ENCODE peak calls at places on chromosomes 11 and 22, in four cellular contexts. X is K562, F is HCT116, G is SK-N-SH. Y is an unnamed sample.

GRCh38 chr11:14417186-14417585 is 58.2 kb upstream of the RRAS2 start:
- DNase-seq in X (no peak), F (no peak), G (no peak), Y (no peak)

GRCh38 chr22:43213066-43213465 is 26.1 kb upstream of the TTLL12 start:
- DNase-seq in X (peak), F (no peak), G (no peak), Y (no peak)

GRCh38 chr11:117830072-117830471 is 5.5 kb upstream of the FXYD2 start:
- DNase-seq in X (no peak), F (no peak), G (no peak), Y (no peak)

GRCh38 chr22:50118557-50119168 is 28.9 kb downstream of the MOV10L1 start:
- DNase-seq in X (peak), F (no peak), G (no peak), Y (no peak)

GRCh38 chr11:122101625-122102291 is 14.3 kb downstream of the BLID start:
- DNase-seq in X (no peak), F (no peak), G (peak), Y (peak)

GRCh38 chr22:31289335-31289734 is 3.0 kb downstream of the PIK3IP1 start:
- DNase-seq in X (no peak), F (no peak), G (no peak), Y (no peak)

GRCh38 chr22:27666272-27666997 is 135.1 kb downstream of the MN1 start:
- DNase-seq in X (no peak), F (no peak), G (no peak), Y (no peak)

GRCh38 chr11:85718991-85719807 is 33.2 kb upstream of the CCDC89 start:
- DNase-seq in X (no peak), F (peak), G (no peak), Y (peak)

GRCh38 chr11:61325649-61326414 is 7.1 kb downstream of the DDB1 start:
- DNase-seq in X (no peak), F (no peak), G (no peak), Y (no peak)

GRCh38 chr11:106523921-106524320 is 446.5 kb downstream of the AASDHPPT start:
- DNase-seq in X (no peak), F (no peak), G (no peak), Y (no peak)

GRCh38 chr11:121482231-121483129 is 29.7 kb upstream of the SORL1-AS1 start:
- DNase-seq in X (no peak), F (no peak), G (no peak), Y (no peak)

GRCh38 chr22:20408891-20409290 is 14.9 kb downstream of the ZNF74 start:
- DNase-seq in X (no peak), F (no peak), G (no peak), Y (no peak)

GRCh38 chr11:76208829-76209670 is 2.7 kb upstream of the WNT11 start:
- DNase-seq in X (no peak), F (no peak), G (peak), Y (peak)

GRCh38 chr22:28029201-28029948 is 110.3 kb upstream of the PITPNB start:
- DNase-seq in X (no peak), F (no peak), G (peak), Y (peak)

GRCh38 chr22:46073683-46074504 is 76.4 kb upstream of the PPARA start:
- DNase-seq in X (no peak), F (no peak), G (no peak), Y (no peak)

GRCh38 chr11:34461215-34461614 is 22.5 kb downstream of the CAT start:
- DNase-seq in X (no peak), F (no peak), G (no peak), Y (no peak)

GRCh38 chr11:34457607-34458006 is 18.9 kb downstream of the CAT start:
- DNase-seq in X (no peak), F (no peak), G (no peak), Y (no peak)

GRCh38 chr11:34460335-34460734 is 21.6 kb downstream of the CAT start:
- DNase-seq in X (no peak), F (no peak), G (no peak), Y (no peak)

GRCh38 chr11:34459507-34460162 is 20.9 kb downstream of the CAT start:
- DNase-seq in X (no peak), F (no peak), G (no peak), Y (no peak)

DNA sequence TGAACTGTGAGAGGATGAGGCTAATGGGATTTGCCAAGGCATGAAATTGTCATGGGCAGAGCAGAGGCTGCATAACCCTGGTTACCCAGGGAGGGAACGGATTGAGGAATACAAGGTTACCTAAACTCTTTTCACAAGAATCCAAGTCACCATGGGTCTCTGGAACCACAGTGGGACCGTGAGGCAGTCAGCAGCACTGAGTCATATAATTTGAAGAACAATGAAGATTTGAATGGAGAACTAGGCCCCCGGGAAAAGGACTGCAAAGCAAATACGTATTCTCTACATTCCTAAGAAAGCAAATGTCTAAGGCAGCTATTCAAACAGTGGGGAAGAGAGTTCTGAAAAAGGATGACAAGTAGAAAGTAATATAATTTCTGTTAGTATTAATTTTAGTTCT is 19.8 kb downstream of the CAT start:
- DNase-seq in X (no peak), F (no peak), G (no peak), Y (no peak)
- TF ChIP-seq JUND in X (no peak), F (no peak), G (no peak), Y (no peak)

DNA sequence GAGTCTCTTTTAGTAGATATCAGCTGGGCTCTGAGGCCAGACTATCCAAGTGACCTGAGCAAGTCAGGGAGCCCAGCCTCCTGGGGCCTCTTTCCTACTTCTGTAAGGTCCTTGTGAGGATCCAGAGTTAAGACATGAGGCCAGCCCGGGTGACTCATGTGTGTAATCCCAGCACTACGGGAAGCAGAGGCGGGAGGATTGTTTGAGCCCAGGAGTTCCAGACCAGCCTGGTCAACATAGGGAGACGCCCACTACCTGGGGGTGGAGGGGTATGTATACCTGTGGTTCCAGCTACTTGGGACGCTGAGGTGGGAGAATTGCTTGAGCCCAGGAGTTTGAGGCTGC is 36.9 kb upstream of the POLA2 start:
- DNase-seq in X (peak), F (peak), G (no peak), Y (no peak)
- TF ChIP-seq JUND in X (peak), F (peak), G (no peak), Y (no peak)

GRCh38 chr11:91947215-91947614 is 277.4 kb upstream of the FAT3 start:
- DNase-seq in X (no peak), F (no peak), G (no peak), Y (no peak)
- TF ChIP-seq JUND in X (no peak), F (no peak), G (peak), Y (no peak)

DNA sequence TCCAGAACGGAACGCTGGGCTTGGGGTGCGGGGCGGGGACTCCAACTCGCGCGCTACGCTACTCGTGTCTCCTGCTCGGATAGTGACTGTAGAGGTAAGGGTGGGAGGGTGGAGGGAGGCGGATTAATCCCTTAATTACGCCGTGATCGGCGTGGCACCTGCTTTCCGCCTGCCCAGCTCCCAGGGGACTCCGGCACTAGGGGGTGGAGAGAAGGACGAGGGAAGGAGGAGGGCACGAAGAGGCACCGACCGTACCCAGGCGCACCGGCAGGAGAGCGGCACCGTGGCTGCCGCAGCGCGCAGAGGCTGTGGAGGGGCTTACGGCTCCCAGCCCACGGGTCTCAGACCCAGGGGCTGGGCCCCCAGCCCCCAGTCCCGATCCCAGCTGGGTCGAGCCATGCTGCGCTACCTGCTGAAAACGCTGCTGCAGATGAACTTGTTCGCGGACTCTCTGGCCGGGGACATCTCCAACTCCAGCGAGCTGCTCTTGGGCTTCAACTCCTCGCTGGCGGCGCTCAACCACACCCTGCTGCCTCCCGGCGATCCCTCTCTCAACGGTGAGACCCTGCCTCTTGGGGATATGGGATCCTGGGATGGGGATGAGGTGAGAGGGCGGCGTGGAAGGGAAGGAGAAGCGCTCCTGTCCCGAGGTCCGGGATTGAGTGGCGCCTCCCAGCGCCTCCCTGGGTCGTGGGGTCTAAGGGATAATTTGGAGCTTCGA is at the start of gene ROBO3:
- DNase-seq in X (no peak), F (no peak), G (peak), Y (peak)
- TF ChIP-seq JUND in X (no peak), F (no peak), G (no peak), Y (no peak)

GRCh38 chr11:93370260-93370659 is 39.7 kb downstream of the DEUP1 start:
- DNase-seq in X (no peak), F (no peak), G (no peak), Y (peak)
- TF ChIP-seq JUND in X (no peak), F (no peak), G (no peak), Y (peak)

GRCh38 chr11:115418626-115419025 is 85.6 kb downstream of the CADM1 start:
- DNase-seq in X (no peak), F (no peak), G (no peak), Y (no peak)
- TF ChIP-seq JUND in X (no peak), F (no peak), G (no peak), Y (no peak)

GRCh38 chr11:69521461-69521860 is 40.0 kb downstream of the LINC01488 start:
- DNase-seq in X (no peak), F (no peak), G (no peak), Y (peak)
- TF ChIP-seq JUND in X (no peak), F (no peak), G (no peak), Y (no peak)

GRCh38 chr11:103729653-103730052 is 306.8 kb upstream of the DDI1 start:
- DNase-seq in X (no peak), F (no peak), G (no peak), Y (no peak)
- TF ChIP-seq JUND in X (no peak), F (no peak), G (no peak), Y (no peak)

DNA sequence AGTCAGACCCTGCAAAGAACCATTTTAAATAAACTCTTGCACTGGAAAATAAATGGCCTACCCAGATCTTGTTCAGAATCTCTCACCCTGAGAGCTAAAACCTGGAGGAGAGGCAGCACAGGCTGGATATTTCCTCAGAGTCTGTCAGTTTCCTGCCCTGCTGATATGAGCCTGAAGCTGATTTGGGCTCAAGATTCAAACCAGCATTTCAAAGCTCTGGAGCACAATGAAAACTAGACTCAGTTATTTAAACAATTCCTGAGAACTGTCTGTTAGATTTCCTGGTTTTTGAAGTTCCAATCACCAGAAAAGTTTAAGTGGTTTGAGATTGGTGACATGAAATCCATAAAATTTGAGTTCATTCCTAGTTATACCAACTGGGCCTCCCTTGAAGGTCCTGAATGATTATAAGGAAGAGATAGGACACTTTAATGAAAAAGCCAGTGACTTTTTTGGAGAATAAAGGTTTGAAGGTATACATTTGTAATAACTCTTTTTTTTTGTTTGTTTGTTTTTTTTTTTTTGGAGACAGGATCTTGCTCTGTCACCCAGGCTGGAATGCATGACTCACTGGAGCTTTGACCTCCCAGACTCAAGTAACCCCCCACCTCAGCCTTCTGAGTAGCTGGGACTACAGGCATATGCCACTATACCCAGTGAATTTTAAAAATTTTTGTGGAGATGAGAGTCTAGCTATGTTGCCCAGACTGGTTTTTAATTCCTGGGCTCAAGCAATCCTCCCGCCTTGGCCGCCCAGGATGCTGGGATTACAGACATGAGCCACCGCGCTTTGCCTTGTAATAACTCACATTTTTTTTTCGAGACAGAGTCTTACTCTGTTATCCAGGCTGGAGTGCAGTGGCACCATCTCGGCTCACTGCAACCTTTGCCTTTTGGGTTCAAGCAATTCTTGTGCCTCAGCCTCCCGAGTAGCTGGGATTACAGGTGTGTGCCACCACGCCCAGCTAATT is 8.0 kb upstream of the ESAM start:
- DNase-seq in X (no peak), F (peak), G (no peak), Y (no peak)
- TF ChIP-seq JUND in X (peak), F (peak), G (peak), Y (no peak)